ENCODE peak calls at places on chromosomes 4 and X, in ten cellular contexts. G, T, Y, V, U, X, E, M, I and K are unnamed samples. For H3K9me3, the result is how much of the 10 kb centered on the place peaks cover.

GRCh38 chr4:159010100-159010499 is 92.8 kb upstream of the RAPGEF2 start:
- DNase-seq in G (no peak), E (no peak), M (no peak), I (no peak), U (no peak), T (no peak), X (no peak), Y (no peak), V (no peak), K (no peak)

GRCh38 chr4:107951551-107951950 is 20.2 kb downstream of the CYP2U1 start:
- DNase-seq in V (peak), G (peak), I (peak), E (no peak), Y (no peak), U (no peak), T (no peak), M (no peak), X (peak), K (no peak)

GRCh38 chr4:649751-650310 is 24.2 kb downstream of the ATP5ME start:
- DNase-seq in M (no peak), T (no peak), U (no peak), Y (no peak), G (no peak), I (no peak), V (no peak), E (no peak), X (no peak), K (no peak)

GRCh38 chr4:18842431-18842830 is 820.9 kb upstream of the LCORL start:
- DNase-seq in U (no peak), I (no peak), X (no peak), Y (no peak), M (no peak), V (no peak), E (no peak), T (no peak), G (no peak), K (no peak)

GRCh38 chr4:167897116-167897515 is 195.2 kb upstream of the ANXA10 start:
- DNase-seq in U (peak), T (no peak), V (no peak), G (peak), M (no peak), I (peak), Y (no peak), E (no peak), X (peak), K (peak)

GRCh38 chr4:31039382-31039781 is 319.2 kb downstream of the PCDH7 start:
- DNase-seq in V (no peak), T (no peak), G (no peak), X (no peak), U (no peak), Y (no peak), M (no peak), E (no peak), I (no peak), K (no peak)

GRCh38 chr4:20252656-20253271 is 1.1 kb downstream of the SLIT2 start:
- DNase-seq in V (peak), G (peak), U (peak), M (peak), T (peak), Y (no peak), I (no peak), X (peak), E (peak), K (peak)

GRCh38 chr4:12445711-12446110 is 1017.0 kb upstream of the HS3ST1 start:
- DNase-seq in Y (no peak), I (no peak), G (peak), T (no peak), V (no peak), X (no peak), M (no peak), E (no peak), U (no peak), K (no peak)

GRCh38 chrX:115553171-115553570 is 7.8 kb upstream of the PLS3 start:
- DNase-seq in E (no peak), U (no peak), G (no peak), I (no peak), V (no peak), X (no peak), Y (no peak), M (no peak), T (no peak), K (no peak)

GRCh38 chr4:1544861-1545275 is 138.6 kb upstream of the NKX1-1 start:
- DNase-seq in E (no peak), G (no peak), V (peak), U (no peak), I (no peak), T (no peak), M (peak), X (peak), Y (no peak), K (no peak)

GRCh38 chrX:115409551-115409950 is 120.0 kb downstream of the LUZP4 start:
- DNase-seq in Y (no peak), V (no peak), U (no peak), I (no peak), E (no peak), M (no peak), G (peak), T (no peak), X (no peak), K (no peak)

GRCh38 chrX:141945415-141945814 is 41.7 kb downstream of the MAGEC1 start:
- DNase-seq in V (peak), T (no peak), U (no peak), G (no peak), M (no peak), X (no peak), Y (no peak), E (no peak), I (no peak), K (no peak)

GRCh38 chrX:116317409-116317808 is 119.0 kb upstream of the SLC6A14 start:
- DNase-seq in G (peak), V (no peak), M (no peak), T (peak), I (no peak), U (no peak), E (no peak), Y (no peak), X (peak), K (peak)

GRCh38 chr4:17884063-17884462 is 73.3 kb downstream of the NCAPG start:
- DNase-seq in T (no peak), G (no peak), I (peak), U (no peak), M (no peak), X (no peak), E (no peak), V (no peak), Y (no peak), K (no peak)

GRCh38 chrX:150692837-150693781 is at the start of gene MTMR1:
- DNase-seq in V (peak), M (peak), U (peak), X (peak), T (peak), Y (peak), G (no peak), I (no peak), E (peak), K (peak)

GRCh38 chrX:42027367-42028025 is 104.1 kb upstream of the CASK start:
- DNase-seq in X (no peak), Y (no peak), T (no peak), E (no peak), M (no peak), V (no peak), I (no peak), G (no peak), U (no peak), K (no peak)

GRCh38 chr4:67122029-67122428 is 423.3 kb downstream of the CENPC start:
- DNase-seq in T (no peak), M (no peak), E (no peak), Y (no peak), G (peak), V (peak), I (no peak), U (no peak), X (peak), K (peak)

GRCh38 chrX:38929966-38930421 is 128.7 kb downstream of the MID1IP1 start:
- DNase-seq in G (no peak), V (peak), Y (no peak), E (peak), I (peak), T (no peak), X (no peak), M (no peak), U (no peak), K (no peak)

GRCh38 chr4:8861576-8862279 is 9.9 kb downstream of the HMX1 start:
- DNase-seq in I (no peak), X (no peak), V (no peak), T (no peak), M (no peak), U (no peak), E (no peak), Y (no peak), G (no peak), K (peak)

GRCh38 chrX:13094374-13094773 is 50.0 kb upstream of the FAM9C start:
- DNase-seq in I (no peak), T (no peak), Y (no peak), E (no peak), X (no peak), U (no peak), G (no peak), M (no peak), V (no peak), K (no peak)

GRCh38 chrX:17377047-17377692 is 2.2 kb downstream of the NHS start:
- DNase-seq in I (no peak), E (peak), M (peak), U (peak), Y (no peak), T (no peak), X (peak), G (peak), V (no peak), K (peak)

GRCh38 chr4:1501754-1502500 is 95.7 kb upstream of the NKX1-1 start:
- DNase-seq in G (no peak), X (no peak), E (no peak), T (no peak), V (no peak), Y (no peak), M (no peak), U (no peak), I (no peak), K (peak)

GRCh38 chrX:94871640-94872039 is 1197.6 kb downstream of the FAM133A start:
- DNase-seq in E (no peak), Y (no peak), G (no peak), M (no peak), U (no peak), X (no peak), V (no peak), I (no peak), T (no peak), K (no peak)

GRCh38 chrX:68903111-68903510 is 74.3 kb downstream of the EFNB1 start:
- DNase-seq in E (no peak), T (no peak), V (no peak), U (no peak), M (no peak), I (no peak), X (no peak), Y (no peak), G (peak), K (no peak)

GRCh38 chrX:2325076-2325784 is 175.5 kb downstream of the DHRSX start:
- DNase-seq in Y (no peak), V (no peak), X (no peak), E (no peak), I (peak), U (peak), T (peak), M (peak), G (peak), K (peak)
- H3K9me3 ChIP-seq in Y (under half), V (under half), X (under half), E (under half), I (under half), U (under half), T (under half), M (under half), G (under half), K (under half)

DNA sequence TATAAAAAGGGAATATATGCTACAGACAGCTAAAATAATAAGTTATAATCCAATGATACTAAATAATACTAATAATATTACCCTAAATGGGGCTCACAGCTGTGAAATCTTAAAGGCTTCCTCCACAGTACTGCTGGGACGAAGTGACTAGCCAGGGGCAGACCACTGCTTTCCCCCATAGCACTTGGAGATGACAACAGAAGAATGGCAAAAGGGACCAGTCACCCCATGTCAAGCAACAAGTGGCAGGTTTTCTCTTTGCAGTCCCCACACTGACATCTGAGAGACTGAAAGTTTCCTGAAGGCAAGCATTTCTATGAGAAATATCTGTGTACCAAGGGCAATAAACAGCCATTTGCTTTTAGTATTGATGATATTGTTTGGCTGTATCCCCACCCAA is 173.5 kb upstream of the GPC4 start:
- DNase-seq in G (no peak), T (no peak), V (no peak), U (no peak), Y (no peak), E (no peak), M (no peak), X (no peak), I (no peak), K (no peak)
- H3K27ac ChIP-seq in G (no peak), T (no peak), V (no peak), U (no peak), Y (no peak), E (no peak), M (no peak), X (no peak), I (no peak), K (no peak)

GRCh38 chr4:174100910-174101309 is 182.6 kb downstream of the FBXO8 start:
- DNase-seq in V (no peak), T (no peak), U (no peak), Y (no peak), E (no peak), I (no peak), G (no peak), M (no peak), X (no peak), K (no peak)

GRCh38 chr4:174099712-174100111 is 183.8 kb downstream of the FBXO8 start:
- DNase-seq in Y (no peak), I (no peak), T (no peak), M (no peak), G (no peak), V (no peak), E (no peak), U (no peak), X (no peak), K (no peak)

GRCh38 chr4:174096999-174097398 is 186.5 kb downstream of the FBXO8 start:
- DNase-seq in Y (no peak), I (no peak), T (no peak), G (no peak), M (no peak), E (no peak), V (no peak), U (no peak), X (no peak), K (no peak)

GRCh38 chr4:174091130-174091529 is 192.3 kb downstream of the FBXO8 start:
- DNase-seq in I (no peak), Y (no peak), G (no peak), T (no peak), V (no peak), X (no peak), E (no peak), U (no peak), M (no peak), K (no peak)

DNA sequence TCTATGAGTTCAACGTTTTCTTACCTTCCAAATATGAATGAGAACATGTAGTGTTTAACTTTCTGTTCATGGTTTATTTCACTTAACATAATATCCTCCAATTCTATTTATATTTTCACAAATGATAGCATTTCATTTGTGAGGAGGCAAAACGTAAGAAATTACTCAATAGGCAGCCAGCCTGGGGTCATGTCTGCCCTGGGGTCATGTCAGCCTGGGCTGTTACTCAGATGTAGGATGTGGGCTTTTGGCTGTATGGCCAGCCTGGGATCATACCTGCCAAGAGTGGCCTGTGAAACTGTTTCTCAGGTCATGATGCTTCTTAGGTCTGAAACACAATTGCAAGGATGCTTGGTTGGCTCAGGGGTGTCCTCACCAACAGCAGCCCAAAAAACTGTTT is 187.0 kb downstream of the FBXO8 start:
- DNase-seq in Y (no peak), X (no peak), V (no peak), U (no peak), T (no peak), G (no peak), M (no peak), E (no peak), I (no peak), K (no peak)
- H3K4me3 ChIP-seq in Y (no peak), X (no peak), V (no peak), U (no peak), T (no peak), G (no peak), M (no peak), E (no peak), I (no peak), K (no peak)

GRCh38 chrX:57266275-57266674 is 20.2 kb upstream of the FAAH2 start:
- DNase-seq in E (no peak), X (no peak), G (no peak), Y (no peak), U (no peak), V (no peak), M (no peak), T (no peak), I (no peak), K (no peak)

GRCh38 chrX:57270980-57271379 is 15.5 kb upstream of the FAAH2 start:
- DNase-seq in X (no peak), Y (no peak), M (no peak), I (no peak), G (no peak), E (no peak), T (no peak), U (no peak), V (peak), K (no peak)

GRCh38 chrX:57267308-57267707 is 19.2 kb upstream of the FAAH2 start:
- DNase-seq in E (no peak), Y (no peak), G (no peak), V (no peak), X (no peak), M (no peak), T (no peak), U (no peak), I (no peak), K (no peak)

GRCh38 chrX:57266871-57267270 is 19.6 kb upstream of the FAAH2 start:
- DNase-seq in I (no peak), V (no peak), T (peak), M (no peak), Y (no peak), X (no peak), U (no peak), E (no peak), G (no peak), K (no peak)

GRCh38 chrX:57265126-57265525 is 21.4 kb upstream of the FAAH2 start:
- DNase-seq in X (no peak), I (no peak), M (no peak), T (no peak), V (no peak), U (no peak), G (no peak), Y (no peak), E (no peak), K (no peak)
- H3K9me3 ChIP-seq in X (under half), I (under half), M (under half), T (under half), V (under half), U (under half), G (under half), Y (under half), E (under half), K (under half)

GRCh38 chr4:61678297-61678696 is 478.2 kb downstream of the ADGRL3 start:
- DNase-seq in U (no peak), I (no peak), V (no peak), T (no peak), M (no peak), G (no peak), X (no peak), E (no peak), Y (no peak), K (no peak)
- H3K27ac ChIP-seq in U (no peak), I (no peak), V (no peak), T (no peak), M (no peak), G (no peak), X (no peak), E (no peak), Y (no peak), K (no peak)

GRCh38 chr4:140720387-140721087 is 35.6 kb downstream of the TBC1D9 start:
- DNase-seq in U (no peak), Y (peak), I (no peak), T (no peak), X (no peak), V (no peak), G (no peak), M (no peak), E (no peak), K (no peak)
- H3K4me3 ChIP-seq in U (no peak), Y (peak), I (no peak), T (peak), X (no peak), V (no peak), G (no peak), M (no peak), E (no peak), K (no peak)

DNA sequence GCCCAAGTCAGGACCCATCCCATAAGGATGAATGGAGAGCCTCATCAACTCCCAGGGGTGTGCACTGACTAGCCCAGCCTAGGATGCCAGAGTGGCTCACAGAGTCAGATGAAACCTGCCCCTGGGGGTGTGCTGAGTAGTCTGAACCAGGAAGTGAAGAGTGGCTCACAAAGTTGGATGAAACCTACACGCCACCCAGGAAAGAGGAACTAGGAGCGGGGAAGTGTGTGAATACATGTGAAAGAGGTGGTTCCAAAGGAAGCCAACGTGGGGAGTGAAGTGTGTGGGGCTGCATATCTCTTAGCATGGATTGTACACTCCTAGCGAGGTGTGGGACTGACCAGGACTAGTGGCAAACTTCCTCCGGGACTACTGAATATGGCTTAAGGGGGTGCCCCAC is 902.1 kb upstream of the NDST4 start:
- DNase-seq in T (no peak), I (no peak), Y (no peak), U (no peak), M (no peak), V (no peak), G (no peak), E (no peak), X (no peak), K (no peak)
- H3K9me3 ChIP-seq in T (under half), I (under half), Y (under half), U (under half), M (under half), V (under half), G (under half), E (under half), X (under half), K (half or more)

GRCh38 chr4:119627267-119628190 is 1.1 kb downstream of the PDE5A start:
- DNase-seq in V (peak), G (peak), E (peak), M (peak), I (peak), U (peak), Y (peak), T (peak), X (peak), K (peak)
- H3K27ac ChIP-seq in V (no peak), G (no peak), E (peak), M (peak), I (peak), U (peak), Y (no peak), T (peak), X (peak), K (no peak)

DNA sequence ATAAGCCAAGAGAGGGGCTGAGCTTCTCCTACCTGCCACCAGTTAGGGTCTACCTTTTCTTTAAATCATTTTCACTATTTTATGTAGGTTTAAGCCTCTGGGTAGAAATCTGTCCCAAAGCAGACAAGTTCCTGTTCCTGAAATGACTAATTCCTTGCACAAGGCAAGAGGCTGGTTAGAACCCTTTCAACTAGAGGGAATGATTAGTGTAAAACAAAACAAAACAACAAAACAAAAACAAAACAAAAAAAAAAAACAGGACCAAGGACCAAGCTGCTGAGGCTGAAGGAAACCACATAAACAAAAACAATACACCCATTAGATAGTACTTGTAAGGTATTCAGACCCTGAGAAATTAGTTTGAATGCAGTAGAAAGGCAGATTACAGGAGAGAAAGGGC is 62.7 kb downstream of the MAML3 start:
- DNase-seq in I (no peak), G (no peak), T (no peak), X (no peak), V (no peak), U (no peak), M (no peak), E (no peak), Y (no peak), K (no peak)
- H3K4me3 ChIP-seq in I (no peak), G (no peak), T (no peak), X (no peak), V (no peak), U (no peak), M (no peak), E (no peak), Y (no peak), K (peak)